ENCODE peak calls at places on chromosomes 16 and 17, in six cellular contexts. R is lower leg skin, Q is body of pancreas, F is A549, Z is esophagus squamous epithelium, J is transverse colon. E is an unnamed sample.

GRCh38 chr17:28204751-28205150 is 114.2 kb upstream of the TMEM97 start:
- DNase-seq in Z (no peak), F (peak; percentile 39), J (no peak), Q (no peak), R (no peak), E (no peak)

GRCh38 chr16:85062728-85063336 is 35.2 kb downstream of the KIAA0513 start:
- DNase-seq in Q (no peak), F (no peak), J (no peak), R (no peak), Z (no peak), E (no peak)

GRCh38 chr17:45742251-45742650 is 41.9 kb upstream of the CRHR1 start:
- DNase-seq in Z (no peak), J (no peak), F (no peak), R (no peak), Q (no peak), E (no peak)

GRCh38 chr16:4612977-4613635 is 1.6 kb downstream of the UBALD1 start:
- DNase-seq in F (no peak), J (no peak), R (no peak), Q (no peak), Z (no peak), E (no peak)

GRCh38 chr17:48576479-48577309 is 1.5 kb downstream of the HOXB4 start:
- DNase-seq in R (peak; percentile 93), J (no peak), Z (no peak), F (no peak), Q (no peak), E (no peak)

GRCh38 chr17:17328251-17328650 is 25.1 kb downstream of the NT5M start:
- DNase-seq in J (no peak), R (no peak), F (no peak), Q (no peak), Z (no peak), E (no peak)

GRCh38 chr16:69725480-69726312 is 664 bp downstream of the NQO1 start:
- DNase-seq in Z (no peak), F (no peak), R (peak; percentile 83), Q (no peak), J (no peak), E (no peak)

GRCh38 chr16:30677931-30678585 is 19.8 kb downstream of the FBRS start:
- DNase-seq in Q (no peak), J (no peak), Z (no peak), R (no peak), F (no peak), E (no peak)

GRCh38 chr16:49465661-49466528 is 92.3 kb downstream of the C16orf78 start:
- DNase-seq in J (no peak), F (no peak), Q (no peak), Z (no peak), R (peak; percentile 72), E (peak; percentile 26)

GRCh38 chr16:1160773-1161348 is 8.0 kb downstream of the CACNA1H start:
- DNase-seq in R (no peak), F (no peak), Z (no peak), J (no peak), Q (no peak), E (no peak)

GRCh38 chr17:76384222-76384986 is at the start of gene SPHK1:
- DNase-seq in J (peak; percentile 76), Q (peak; percentile 77), Z (no peak), F (peak; percentile 84), R (peak; percentile 93), E (peak; percentile 78)

GRCh38 chr16:29806641-29807425 is 504 bp downstream of the MAZ start:
- DNase-seq in F (peak; percentile 88), R (peak; percentile 92), Q (peak; percentile 62), Z (no peak), J (peak; percentile 64), E (peak; percentile 79)

GRCh38 chr16:58099097-58099955 is 29.9 kb downstream of the CFAP20 start:
- DNase-seq in F (no peak), Q (no peak), R (no peak), J (no peak), Z (no peak), E (no peak)

GRCh38 chr17:9913476-9913875 is 8.4 kb upstream of the RCVRN start:
- DNase-seq in F (no peak), Z (no peak), Q (no peak), R (no peak), J (no peak), E (no peak)

GRCh38 chr17:46764709-46765401 is 53.6 kb downstream of the WNT3 start:
- DNase-seq in Z (no peak), F (no peak), J (no peak), R (peak; percentile 84), Q (peak; percentile 85), E (no peak)
- TF ChIP-seq POLR2A in Z (no peak), F (no peak), J (no peak), R (no peak), Q (no peak), E (no peak)

GRCh38 chr17:32126746-32127145 is 15.6 kb upstream of the RHOT1 start:
- DNase-seq in R (peak; percentile 77), J (no peak), F (no peak), Q (no peak), Z (no peak), E (no peak)

GRCh38 chr17:32126325-32126724 is 16.0 kb upstream of the RHOT1 start:
- DNase-seq in R (peak; percentile 61), Z (no peak), J (no peak), F (no peak), Q (no peak), E (no peak)

GRCh38 chr17:32124985-32125847 is 17.1 kb upstream of the RHOT1 start:
- DNase-seq in J (no peak), Q (peak; percentile 55), R (peak; percentile 58), Z (no peak), F (peak; percentile 57), E (peak; percentile 31)

GRCh38 chr17:32125848-32126153 is 16.5 kb upstream of the RHOT1 start:
- DNase-seq in R (no peak), Z (no peak), F (no peak), Q (no peak), J (no peak), E (no peak)

GRCh38 chr17:32127156-32127897 is 15.0 kb upstream of the RHOT1 start:
- DNase-seq in J (peak; percentile 89), Q (peak; percentile 74), Z (peak; percentile 53), F (peak; percentile 75), R (peak; percentile 96), E (peak; percentile 91)
- TF ChIP-seq POLR2A in J (peak; percentile 64), Q (no peak), Z (no peak), F (peak; percentile 87), R (no peak), E (peak; percentile 72)

GRCh38 chr16:75235721-75236193 is 15.7 kb downstream of the BCAR1 start:
- DNase-seq in Q (no peak), F (no peak), R (no peak), J (no peak), Z (no peak), E (no peak)
- TF ChIP-seq POLR2A in Q (no peak), F (no peak), R (no peak), J (no peak), Z (no peak), E (no peak)

DNA sequence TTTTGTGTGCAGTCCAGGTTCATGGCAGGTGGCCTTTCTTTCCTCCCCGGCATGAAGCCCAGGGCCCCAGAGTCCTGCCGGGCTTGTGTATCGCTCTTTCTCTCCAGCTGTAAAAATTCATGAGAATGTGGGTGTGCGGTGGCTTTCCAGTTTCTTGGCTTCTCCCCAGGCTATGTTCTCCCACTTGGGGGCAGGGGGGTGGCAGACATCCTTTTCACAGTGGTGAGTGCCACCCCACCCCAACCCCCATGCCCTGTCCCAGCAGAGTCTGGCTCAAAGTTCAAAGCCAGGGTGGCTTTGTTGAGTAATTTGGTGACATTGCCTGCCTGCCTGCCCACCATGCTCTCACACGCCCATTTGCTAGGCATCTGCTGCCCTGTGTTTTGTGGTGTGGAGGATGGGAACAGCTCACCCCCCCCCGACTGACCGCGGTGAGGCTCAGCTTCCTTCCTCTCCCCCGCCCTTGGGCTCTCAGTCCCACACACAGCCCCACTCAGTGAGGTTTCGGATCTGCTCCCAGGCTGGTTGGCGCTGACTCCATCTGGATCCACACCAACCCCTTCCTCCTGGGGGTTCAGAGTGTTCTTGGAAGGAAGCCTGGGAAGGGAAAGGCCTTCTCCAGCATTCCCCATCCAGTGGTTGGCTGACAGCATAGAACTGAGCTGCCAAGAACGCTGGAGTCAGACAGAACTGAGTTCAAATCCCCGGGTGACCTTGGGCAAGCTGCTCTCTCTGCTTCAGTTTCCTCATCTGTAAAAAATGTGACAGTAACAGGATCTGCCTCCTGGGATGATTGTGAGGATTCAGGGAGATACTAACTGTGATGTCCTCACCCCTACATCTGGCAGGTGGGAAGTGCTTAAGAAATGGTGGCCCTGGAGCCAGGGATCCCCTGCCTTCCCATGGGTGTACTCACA is 36.1 kb downstream of the CHD9 start:
- DNase-seq in J (peak; percentile 88), Z (peak; percentile 52), R (peak; percentile 98), Q (peak; percentile 61), F (no peak), E (peak; percentile 90)
- TF ChIP-seq POLR2A in J (no peak), Z (no peak), R (no peak), Q (no peak), F (no peak), E (peak; percentile 14)